ENCODE peak calls at places on chromosome 13, in four cellular contexts. One of them, this sample, is unnamed.

GRCh38 chr13:39712626-39713025 is 57.2 kb downstream of the COG6 start:
- DNase-seq in C1 segment of cervical spinal cord: no peak
- DNase-seq in activated T-cell treated with anti-CD3 and anti-CD28 coated beads for 1 hour: no peak
- DNase-seq in neural crest cell: no peak
- DNase-seq in this sample: no peak

GRCh38 chr13:44904982-44905381 is 84.3 kb downstream of the NUFIP1 start:
- DNase-seq in neural crest cell: no peak
- DNase-seq in C1 segment of cervical spinal cord: no peak
- DNase-seq in activated T-cell treated with anti-CD3 and anti-CD28 coated beads for 1 hour: no peak
- DNase-seq in this sample: no peak

GRCh38 chr13:32150794-32151193 is 119.2 kb downstream of the FRY start:
- DNase-seq in activated T-cell treated with anti-CD3 and anti-CD28 coated beads for 1 hour: no peak
- DNase-seq in neural crest cell: no peak
- DNase-seq in C1 segment of cervical spinal cord: no peak
- DNase-seq in this sample: no peak

GRCh38 chr13:96223231-96223630 is 133.3 kb downstream of the HS6ST3 start:
- DNase-seq in activated T-cell treated with anti-CD3 and anti-CD28 coated beads for 1 hour: no peak
- DNase-seq in neural crest cell: no peak
- DNase-seq in C1 segment of cervical spinal cord: no peak
- DNase-seq in this sample: no peak

GRCh38 chr13:48493076-48493765 is 39.7 kb downstream of the RCBTB2 start:
- DNase-seq in activated T-cell treated with anti-CD3 and anti-CD28 coated beads for 1 hour: no peak
- DNase-seq in neural crest cell: no peak
- DNase-seq in C1 segment of cervical spinal cord: peak
- DNase-seq in this sample: no peak

GRCh38 chr13:60009300-60010248 is 154.2 kb downstream of the DIAPH3 start:
- DNase-seq in neural crest cell: no peak
- DNase-seq in activated T-cell treated with anti-CD3 and anti-CD28 coated beads for 1 hour: no peak
- DNase-seq in C1 segment of cervical spinal cord: no peak
- DNase-seq in this sample: no peak

GRCh38 chr13:105363747-105364177 is 1171.7 kb downstream of the EFNB2 start:
- DNase-seq in activated T-cell treated with anti-CD3 and anti-CD28 coated beads for 1 hour: no peak
- DNase-seq in neural crest cell: no peak
- DNase-seq in C1 segment of cervical spinal cord: no peak
- DNase-seq in this sample: no peak

GRCh38 chr13:52852444-52852843 is 4.0 kb upstream of the PCDH8 start:
- DNase-seq in C1 segment of cervical spinal cord: no peak
- DNase-seq in neural crest cell: no peak
- DNase-seq in activated T-cell treated with anti-CD3 and anti-CD28 coated beads for 1 hour: no peak
- DNase-seq in this sample: no peak

GRCh38 chr13:114065141-114065925 is 67.1 kb downstream of the RASA3 start:
- DNase-seq in neural crest cell: peak
- DNase-seq in C1 segment of cervical spinal cord: peak
- DNase-seq in activated T-cell treated with anti-CD3 and anti-CD28 coated beads for 1 hour: peak
- DNase-seq in this sample: peak

GRCh38 chr13:113350065-113350937 is 13.6 kb downstream of the GRTP1 start:
- DNase-seq in neural crest cell: no peak
- DNase-seq in activated T-cell treated with anti-CD3 and anti-CD28 coated beads for 1 hour: no peak
- DNase-seq in C1 segment of cervical spinal cord: no peak
- DNase-seq in this sample: no peak

GRCh38 chr13:50829896-50830295 is 13.6 kb downstream of the DLEU7 start:
- DNase-seq in activated T-cell treated with anti-CD3 and anti-CD28 coated beads for 1 hour: no peak
- DNase-seq in C1 segment of cervical spinal cord: no peak
- DNase-seq in neural crest cell: no peak
- DNase-seq in this sample: no peak

This sample was measured in glomerular endothelial cell.